ENCODE peak calls at places on chromosomes 4 and X, in seven cellular contexts. I is lung; B is cardiac muscle cell; L is PC-3; Q is left lung; C is CD8-positive, alpha-beta memory T cell; G is CD4-positive, alpha-beta memory T cell. R is an unnamed sample.

GRCh38 chrX:41971346-41971745 is 48.0 kb upstream of the CASK start:
- DNase-seq in B (no peak), I (no peak), C (no peak), Q (no peak), G (no peak), L (peak; percentile 34), R (no peak)

GRCh38 chrX:47361538-47362511 is 8.6 kb upstream of the ZNF157 start:
- DNase-seq in I (peak; percentile 76), L (peak; percentile 67), G (peak; percentile 38), B (peak; percentile 92), C (no peak), Q (no peak), R (peak; percentile 95)

GRCh38 chrX:50978920-50979660 is 68.6 kb downstream of the BMP15 start:
- DNase-seq in I (no peak), L (no peak), C (no peak), Q (no peak), G (no peak), B (no peak), R (no peak)

GRCh38 chrX:15515931-15516330 is 15.3 kb downstream of the BMX start:
- DNase-seq in G (no peak), L (no peak), I (no peak), Q (no peak), C (no peak), B (no peak), R (no peak)

GRCh38 chr4:107255596-107255995 is 219.5 kb upstream of the DKK2 start:
- DNase-seq in B (no peak), I (no peak), Q (no peak), C (no peak), G (no peak), L (no peak), R (no peak)

GRCh38 chrX:136227948-136228584 is 23.1 kb downstream of the MAP7D3 start:
- DNase-seq in G (no peak), B (no peak), I (no peak), C (no peak), Q (no peak), L (peak; percentile 65), R (peak; percentile 48)

GRCh38 chr4:189979196-189980047 is 38.8 kb downstream of the FRG1 start:
- DNase-seq in C (no peak), Q (no peak), B (no peak), I (no peak), L (no peak), G (no peak), R (no peak)

GRCh38 chr4:42865572-42866189 is 26.8 kb upstream of the GRXCR1 start:
- DNase-seq in B (peak; percentile 66), I (peak; percentile 63), C (peak; percentile 44), G (peak; percentile 41), L (peak; percentile 75), Q (no peak), R (peak; percentile 36)

GRCh38 chr4:26075588-26075987 is 161.6 kb downstream of the SMIM20 start:
- DNase-seq in L (peak; percentile 71), Q (no peak), I (no peak), G (no peak), B (no peak), C (no peak), R (no peak)

GRCh38 chrX:11113731-11114130 is 2.6 kb downstream of the HCCS start:
- DNase-seq in Q (no peak), C (no peak), B (no peak), I (no peak), G (no peak), L (no peak), R (peak; percentile 34)

GRCh38 chr4:14853186-14853946 is 148.9 kb upstream of the CPEB2 start:
- DNase-seq in Q (no peak), B (no peak), I (no peak), C (no peak), L (peak; percentile 62), G (no peak), R (peak; percentile 95)

GRCh38 chrX:71301195-71301924 is at the start of gene ITGB1BP2:
- DNase-seq in Q (no peak), B (peak; percentile 87), G (no peak), I (no peak), C (no peak), L (no peak), R (peak; percentile 57)

GRCh38 chr4:147855670-147856069 is 123.8 kb downstream of the ARHGAP10 start:
- DNase-seq in G (no peak), B (no peak), I (no peak), Q (no peak), L (no peak), C (no peak), R (no peak)

GRCh38 chrX:12410523-12410922 is 272.2 kb downstream of the FRMPD4 start:
- DNase-seq in I (no peak), G (no peak), Q (no peak), B (no peak), C (no peak), L (no peak), R (no peak)

GRCh38 chr4:20615492-20616136 is 84.6 kb upstream of the PACRGL start:
- DNase-seq in G (no peak), C (no peak), L (peak; percentile 79), B (no peak), Q (no peak), I (no peak), R (no peak)

GRCh38 chr4:106021737-106022410 is 126.6 kb downstream of the NPNT start:
- DNase-seq in I (no peak), C (no peak), B (no peak), L (no peak), G (no peak), Q (no peak), R (no peak)

GRCh38 chr4:168218663-168219062 is 99.9 kb downstream of the DDX60 start:
- DNase-seq in C (no peak), G (no peak), Q (no peak), I (no peak), B (no peak), L (peak; percentile 80), R (peak; percentile 89)

DNA sequence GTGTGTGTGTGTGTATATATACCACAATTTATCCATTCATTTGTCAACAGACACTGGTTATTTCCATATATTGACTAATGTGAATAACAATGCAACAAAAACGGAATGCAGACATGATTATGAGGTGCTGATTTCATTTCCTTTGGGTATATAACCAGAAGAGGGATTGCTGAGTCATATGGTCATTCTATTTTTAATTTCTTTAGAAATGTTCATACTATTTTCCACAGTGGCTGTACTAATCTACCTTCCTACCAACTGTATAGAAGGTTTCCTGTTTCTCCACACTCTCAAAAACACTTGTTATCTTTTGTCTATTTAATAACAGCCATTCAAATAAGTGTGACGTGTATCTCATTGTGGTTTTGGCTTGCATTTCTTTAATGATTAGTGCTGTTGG is 269.8 kb downstream of the OPHN1 start:
- DNase-seq in Q (no peak), G (no peak), L (no peak), I (no peak), C (no peak), B (no peak), R (peak; percentile 35)
- H3K27ac ChIP-seq in Q (no peak overlapping the region), G (no peak overlapping the region), L (no peak overlapping the region), I (no peak overlapping the region), C (no peak overlapping the region), B (no peak overlapping the region), R (no peak overlapping the region)

GRCh38 chrX:40746536-40746935 is 11.2 kb upstream of the MED14 start:
- DNase-seq in G (no peak), C (no peak), I (no peak), B (no peak), Q (no peak), L (no peak), R (no peak)
- H3K27ac ChIP-seq in G (no peak overlapping the region), C (no peak overlapping the region), I (no peak overlapping the region), B (no peak overlapping the region), Q (no peak overlapping the region), L (no peak overlapping the region), R (no peak overlapping the region)

GRCh38 chr4:1210241-1210841 is 38.0 kb upstream of the SPON2 start:
- DNase-seq in L (no peak), I (no peak), B (no peak), C (no peak), Q (peak; percentile 68), G (no peak), R (no peak)

GRCh38 chr4:1207603-1208265 is 35.4 kb upstream of the SPON2 start:
- DNase-seq in I (peak; percentile 56), C (no peak), B (no peak), G (no peak), Q (peak; percentile 84), L (peak; percentile 3), R (peak; percentile 87)

GRCh38 chr4:1208266-1208961 is 36.0 kb upstream of the SPON2 start:
- DNase-seq in G (no peak), L (no peak), C (no peak), B (no peak), I (no peak), Q (peak; percentile 74), R (no peak)

GRCh38 chr4:1209821-1210220 is 37.4 kb upstream of the SPON2 start:
- DNase-seq in C (no peak), G (no peak), L (no peak), B (peak; percentile 60), I (peak; percentile 63), Q (peak; percentile 82), R (peak; percentile 80)

DNA sequence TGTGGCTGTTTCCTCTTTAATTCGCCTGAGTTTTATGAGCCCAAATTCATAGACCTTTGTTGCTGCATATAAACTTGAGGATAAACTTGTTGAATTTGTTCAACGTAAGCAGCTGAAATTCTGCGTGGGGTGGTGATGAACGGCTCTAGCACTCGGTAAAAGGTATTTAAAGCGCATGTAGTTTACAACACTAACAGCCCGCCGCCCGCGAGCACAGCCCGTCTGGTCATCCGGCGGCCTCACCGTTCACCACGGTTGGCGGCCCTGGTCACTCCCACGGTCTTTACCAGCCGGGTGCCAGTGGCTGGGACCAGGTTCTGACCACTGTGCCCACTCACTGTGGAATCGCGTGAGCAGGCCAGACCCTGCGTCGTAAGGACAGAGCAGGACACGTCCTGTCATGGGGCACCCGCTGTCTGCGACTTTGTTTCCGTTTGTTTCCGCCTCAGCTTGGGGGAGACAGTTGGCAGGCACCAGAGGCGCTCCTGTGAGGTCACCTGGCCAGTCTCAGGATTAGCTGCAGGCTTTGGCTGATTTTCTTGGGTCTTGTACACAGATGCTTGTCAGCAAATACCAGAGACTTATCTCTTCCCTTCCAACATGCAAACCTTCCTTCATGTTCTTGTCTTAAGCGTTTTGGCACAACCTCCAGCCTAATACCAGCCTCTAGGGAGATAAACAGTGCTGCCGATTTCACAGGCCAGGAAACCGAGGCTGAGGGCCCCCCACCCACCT is 36.8 kb upstream of the SPON2 start:
- DNase-seq in G (no peak), I (no peak), Q (peak; percentile 67), B (no peak), C (no peak), L (no peak), R (peak; percentile 33)
- H3K27ac ChIP-seq in G (no peak overlapping the region), I (no peak overlapping the region), Q (peak overlapping the region; percentile 53), B (peak overlapping the region; percentile 79), C (no peak overlapping the region), L (no peak overlapping the region), R (peak overlapping the region; percentile 88)

DNA sequence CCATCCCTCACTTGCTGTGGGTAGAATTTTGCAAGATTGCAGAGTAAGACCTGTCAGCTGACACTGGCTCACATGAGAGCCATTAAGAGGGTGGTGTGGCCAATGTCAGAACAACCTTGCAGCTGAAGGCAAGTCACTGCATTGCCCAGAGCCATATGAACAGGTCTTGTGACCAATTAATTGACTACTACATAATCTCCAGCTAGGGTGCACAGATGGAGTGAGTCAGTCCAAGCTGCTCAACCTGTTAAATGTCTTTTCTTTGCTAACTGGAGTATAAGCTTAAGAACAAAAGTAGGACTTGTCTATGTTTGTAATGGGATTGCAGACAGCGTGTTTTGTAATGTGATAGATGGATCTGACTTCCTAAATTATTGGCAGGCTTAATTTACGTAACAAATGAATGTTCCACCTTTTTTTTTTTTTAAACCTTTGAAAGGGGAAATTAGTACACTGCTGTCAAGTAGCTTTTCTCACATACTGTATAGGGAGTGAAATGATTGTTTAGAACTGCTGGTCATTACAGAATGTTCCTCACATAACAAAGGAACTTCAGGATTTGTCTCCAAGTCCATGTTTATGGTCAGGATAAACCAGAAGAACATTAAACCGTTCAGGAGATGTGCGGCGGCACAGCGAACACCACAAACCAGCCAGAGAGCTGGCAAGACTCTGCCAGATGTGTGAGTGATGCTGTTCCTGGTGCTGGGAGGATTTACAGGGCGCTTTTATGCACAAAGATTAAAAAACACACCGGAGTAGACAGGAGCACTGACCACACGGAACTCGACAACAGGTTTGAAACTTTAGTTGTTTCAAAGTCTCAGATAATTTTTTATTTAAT is 37.0 kb downstream of the FNIP2 start:
- DNase-seq in G (no peak), Q (no peak), B (peak; percentile 86), L (peak; percentile 76), I (peak; percentile 45), C (no peak), R (no peak)
- H3K27ac ChIP-seq in G (no peak overlapping the region), Q (peak overlapping the region; percentile 17), B (peak overlapping the region; percentile 99), L (no peak overlapping the region), I (peak overlapping the region; percentile 63), C (no peak overlapping the region), R (no peak overlapping the region)